ENCODE peak calls at places on chromosome 6, in nine cellular contexts. W is GM12865; C is effector CD4-positive, alpha-beta T cell; P is activated T-helper 1 cell treated with Interleukin-2 at 50 U/mL for 16 hours; H is GM18507; Y is stimulated activated CD4-positive, alpha-beta T cell treated with anti-CD3 and anti-CD28 coated beads, Interleukin-2, amount 100 ng/mL, for 24 hours; K is Panc1; A is body of pancreas; G is amygdala. Q is an unnamed sample.

GRCh38 chr6:81487489-81487888 is 265.0 kb downstream of the TENT5A start:
- DNase-seq in W (no peak), C (no peak), P (no peak), H (no peak), Y (no peak), K (no peak), A (peak), G (peak), Q (no peak)

GRCh38 chr6:111661541-111662041 is 55.9 kb upstream of the TRAF3IP2 start:
- DNase-seq in W (no peak), C (no peak), P (no peak), H (no peak), Y (no peak), K (no peak), A (peak), G (no peak), Q (no peak)

GRCh38 chr6:138293428-138293827 is 75.1 kb upstream of the PBOV1 start:
- DNase-seq in W (no peak), C (no peak), P (no peak), H (no peak), Y (no peak), K (no peak), A (no peak), G (no peak), Q (no peak)

GRCh38 chr6:21780601-21781000 is 187.1 kb downstream of the SOX4 start:
- DNase-seq in W (no peak), C (no peak), P (no peak), H (no peak), Y (no peak), K (no peak), A (no peak), G (no peak), Q (no peak)

GRCh38 chr6:166228839-166229528 is 61.3 kb upstream of the TBXT start:
- DNase-seq in W (peak), C (no peak), P (no peak), H (no peak), Y (no peak), K (no peak), A (no peak), G (no peak), Q (no peak)

GRCh38 chr6:13427838-13428527 is 59.4 kb downstream of the GFOD1 start:
- DNase-seq in W (peak), C (peak), P (peak), H (peak), Y (peak), K (no peak), A (no peak), G (no peak), Q (no peak)

GRCh38 chr6:131917763-131918649 is 33.2 kb downstream of the CCN2 start:
- DNase-seq in W (no peak), C (no peak), P (no peak), H (no peak), Y (no peak), K (no peak), A (no peak), G (no peak), Q (no peak)

GRCh38 chr6:47700051-47700450 is 1.7 kb downstream of the ADGRF4 start:
- DNase-seq in W (no peak), C (no peak), P (no peak), H (no peak), Y (no peak), K (no peak), A (no peak), G (no peak), Q (no peak)

GRCh38 chr6:150069707-150070106 is 786 bp upstream of the ULBP3 start:
- DNase-seq in W (no peak), C (no peak), P (no peak), H (no peak), Y (peak), K (no peak), A (peak), G (peak), Q (peak)

GRCh38 chr6:161424421-161424820 is 150.6 kb upstream of the AGPAT4 start:
- DNase-seq in W (no peak), C (no peak), P (no peak), H (no peak), Y (no peak), K (no peak), A (no peak), G (no peak), Q (no peak)

GRCh38 chr6:136742125-136742524 is 50.2 kb downstream of the MAP3K5 start:
- DNase-seq in W (no peak), C (no peak), P (no peak), H (no peak), Y (no peak), K (no peak), A (no peak), G (no peak), Q (no peak)

Q was measured in NCI-H2227 treated with DMSO at 0.1 percent for 48 hours.